ENCODE peak calls at places on chromosomes 11 and 22, in six cellular contexts. W, N, I, J, K and P are unnamed samples.

GRCh38 chr22:50470491-50470890 is 4.3 kb downstream of the SBF1 start:
- DNase-seq in I (no peak), W (no peak), J (peak; percentile 93), N (no peak), K (no peak), P (peak; percentile 34)

GRCh38 chr22:47786650-47787290 is 1024.3 kb downstream of the TBC1D22A start:
- DNase-seq in W (no peak), I (no peak), K (no peak), J (no peak), N (no peak), P (no peak)

GRCh38 chr11:27013741-27014415 is 20.0 kb downstream of the FIBIN start:
- DNase-seq in W (no peak), N (no peak), K (no peak), J (no peak), I (no peak), P (no peak)

GRCh38 chr11:66976048-66976467 is 954 bp downstream of the C11orf86 start:
- DNase-seq in I (peak; percentile 58), W (no peak), K (no peak), N (no peak), J (peak; percentile 29), P (peak; percentile 40)

GRCh38 chr11:65685981-65686380 is 23.3 kb upstream of the RELA start:
- DNase-seq in I (no peak), K (no peak), N (no peak), W (no peak), J (no peak), P (no peak)

GRCh38 chr11:34583818-34584217 is 37.1 kb upstream of the EHF start:
- DNase-seq in I (no peak), N (no peak), K (no peak), W (no peak), J (no peak), P (no peak)

GRCh38 chr11:68825603-68826002 is 16.1 kb downstream of the CPT1A start:
- DNase-seq in W (no peak), N (peak; percentile 67), I (peak; percentile 77), K (peak; percentile 73), J (peak; percentile 20), P (peak; percentile 79)

GRCh38 chr11:67280341-67280790 is 8.7 kb upstream of the ANKRD13D start:
- DNase-seq in N (no peak), W (no peak), I (no peak), J (no peak), K (peak; percentile 59), P (no peak)

GRCh38 chr11:20544536-20545237 is 54.7 kb upstream of the SLC6A5 start:
- DNase-seq in K (no peak), J (no peak), W (no peak), N (no peak), I (no peak), P (no peak)

GRCh38 chr11:1889527-1889930 is 2.2 kb downstream of the PRR33 start:
- DNase-seq in I (no peak), W (no peak), J (no peak), K (no peak), N (peak; percentile 25), P (no peak)

GRCh38 chr11:65434667-65435179 is 12.1 kb downstream of the NEAT1 start:
- DNase-seq in I (no peak), K (no peak), J (no peak), W (peak; percentile 48), N (no peak), P (no peak)

GRCh38 chr11:128508785-128509518 is 78.4 kb downstream of the ETS1 start:
- DNase-seq in W (peak; percentile 85), N (no peak), J (no peak), K (no peak), I (no peak), P (peak; percentile 47)

GRCh38 chr11:109798521-109798920 is 294.7 kb upstream of the ZC3H12C start:
- DNase-seq in N (no peak), J (no peak), W (no peak), K (no peak), I (no peak), P (no peak)

GRCh38 chr11:125952973-125953372 is 7.1 kb downstream of the VSIG10L2 start:
- DNase-seq in N (peak; percentile 45), I (no peak), K (peak; percentile 76), W (peak; percentile 15), J (no peak), P (no peak)

GRCh38 chr11:112656772-112657428 is 304.3 kb upstream of the NCAM1 start:
- DNase-seq in W (peak; percentile 88), K (no peak), J (no peak), I (no peak), N (no peak), P (no peak)

GRCh38 chr11:47905358-47906059 is 57.4 kb upstream of the NUP160 start:
- DNase-seq in W (no peak), K (no peak), I (no peak), N (no peak), J (peak; percentile 39), P (no peak)

GRCh38 chr11:11948242-11948947 is 60.0 kb downstream of the DKK3 start:
- DNase-seq in I (no peak), W (no peak), K (no peak), N (no peak), J (no peak), P (no peak)

GRCh38 chr11:32555885-32556284 is 27.7 kb upstream of the EIF3M start:
- DNase-seq in N (no peak), I (no peak), K (no peak), W (no peak), J (no peak), P (no peak)

GRCh38 chr11:60987577-60988277 is 16.2 kb downstream of the CD6 start:
- DNase-seq in I (no peak), W (no peak), N (no peak), J (no peak), K (no peak), P (peak; percentile 84)
- TF ChIP-seq CTCF in I (no peak), W (no peak), N (no peak), J (no peak), K (no peak), P (no peak)

GRCh38 chr11:13016415-13016814 is 7.3 kb downstream of the RASSF10 start:
- DNase-seq in W (no peak), N (no peak), K (no peak), I (peak; percentile 38), J (no peak), P (no peak)
- TF ChIP-seq CTCF in W (no peak), N (no peak), K (no peak), I (no peak), J (no peak), P (no peak)

GRCh38 chr11:40130427-40130826 is 1329.0 kb downstream of the LRRC4C start:
- DNase-seq in I (no peak), W (no peak), J (no peak), K (no peak), N (no peak), P (no peak)

GRCh38 chr11:40129276-40129675 is 1330.2 kb downstream of the LRRC4C start:
- DNase-seq in W (no peak), I (no peak), N (no peak), J (no peak), K (no peak), P (no peak)

DNA sequence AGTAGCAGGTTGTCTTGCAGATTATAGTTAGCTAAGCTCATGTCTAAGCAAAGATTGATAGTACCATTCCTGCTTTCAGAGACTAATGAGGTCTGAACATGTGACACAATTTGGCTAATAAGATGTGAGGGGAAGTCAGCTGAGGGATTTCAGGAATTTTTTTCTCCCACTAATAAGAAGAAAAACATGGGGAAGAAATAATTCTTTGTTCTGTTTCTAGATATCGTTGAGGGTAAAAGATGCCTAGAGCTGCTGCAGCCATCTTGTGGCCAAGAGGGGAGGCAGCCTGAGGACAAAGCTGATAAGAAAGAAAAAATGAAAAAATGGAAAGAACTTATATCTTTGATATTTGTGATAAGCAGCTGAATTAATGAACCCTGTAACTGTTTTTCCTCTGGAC is 1334.4 kb downstream of the LRRC4C start:
- DNase-seq in W (no peak), K (no peak), N (no peak), J (no peak), I (no peak), P (no peak)
- TF ChIP-seq CTCF in W (no peak), K (peak; percentile 31), N (no peak), J (peak; percentile 26), I (no peak), P (no peak)

DNA sequence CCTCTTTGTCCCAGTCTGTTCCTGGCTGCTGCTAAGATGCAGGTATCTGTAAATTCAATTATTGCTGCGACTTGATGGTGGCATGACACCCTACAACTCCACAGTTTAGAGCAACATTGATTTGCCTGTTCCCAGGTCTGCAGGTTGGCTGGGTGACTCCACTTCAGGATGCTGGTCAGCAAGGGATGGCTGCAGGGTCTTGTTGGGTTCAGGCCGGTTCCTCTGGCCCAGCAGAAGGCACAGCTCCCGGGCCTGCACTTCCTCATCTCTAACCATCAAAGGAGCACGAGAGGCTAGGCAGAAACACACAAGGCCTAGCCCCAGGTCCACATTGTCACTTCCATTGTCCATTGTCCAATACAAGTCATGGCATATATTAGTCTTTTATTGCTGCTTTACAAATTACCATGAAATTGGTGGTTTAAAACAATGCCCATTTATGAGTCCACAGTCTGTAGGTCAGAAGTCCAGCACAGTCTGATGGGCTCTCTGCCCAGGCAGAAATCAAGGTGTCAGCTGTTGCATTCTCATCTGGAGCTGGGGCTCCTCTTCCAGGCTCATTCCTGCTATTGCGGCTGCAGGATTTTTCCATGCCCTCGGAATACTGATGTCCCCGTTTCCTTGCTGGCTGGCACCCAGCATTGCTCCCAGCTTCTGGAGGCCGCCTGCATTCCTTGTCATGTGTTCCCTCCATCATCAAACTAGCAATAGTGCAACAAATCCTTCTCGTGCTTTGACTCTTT is 96.6 kb upstream of the LMO1 start:
- DNase-seq in K (peak; percentile 36), N (peak; percentile 67), W (no peak), I (no peak), J (no peak), P (no peak)
- TF ChIP-seq CTCF in K (no peak), N (no peak), W (no peak), I (no peak), J (no peak), P (no peak)

DNA sequence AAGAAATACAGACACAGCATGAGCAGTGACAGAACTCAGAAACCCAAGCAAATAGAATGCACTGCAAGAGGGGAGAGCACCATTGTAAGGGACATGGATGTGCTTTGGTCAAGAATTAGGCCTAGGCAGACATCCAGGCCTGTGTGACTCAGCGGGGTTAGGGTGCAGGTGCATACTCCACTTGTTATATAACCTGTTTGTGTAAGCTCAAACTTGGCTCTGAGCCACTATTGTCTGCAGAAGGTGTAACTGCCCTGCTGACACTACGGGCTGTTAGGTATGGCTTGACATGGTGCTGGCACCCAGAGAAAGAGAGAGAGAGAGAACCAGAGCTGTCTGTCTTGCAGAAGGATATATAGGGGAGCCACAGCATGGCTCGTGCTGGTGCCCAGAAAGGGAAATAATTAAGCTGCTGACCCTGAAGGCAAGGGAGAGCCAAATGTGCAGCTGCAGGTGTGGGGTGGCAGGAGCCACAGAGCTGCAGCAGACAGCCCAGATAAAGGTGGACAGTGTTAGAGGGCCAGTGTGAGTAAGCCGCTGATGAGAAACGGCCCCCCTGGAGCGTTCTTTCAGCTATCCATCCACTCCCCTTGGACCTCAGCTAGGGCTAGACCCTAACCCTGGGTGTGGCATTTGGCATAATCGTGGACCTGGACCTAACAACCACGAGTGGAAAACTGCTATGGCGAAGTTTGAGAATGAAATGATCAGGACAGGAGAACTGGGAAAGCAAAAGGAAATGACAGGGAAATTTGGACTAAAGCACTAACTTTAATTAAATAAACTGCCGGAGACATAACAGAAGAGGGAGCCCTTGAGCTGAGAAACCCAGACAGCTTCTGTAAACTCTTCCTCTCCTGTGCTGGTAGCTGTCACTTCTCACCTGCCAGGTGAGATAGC is 253.0 kb upstream of the CCDC179 start:
- DNase-seq in J (peak; percentile 34), N (peak; percentile 73), W (peak; percentile 48), I (peak; percentile 73), K (no peak), P (peak; percentile 26)
- TF ChIP-seq CTCF in J (peak; percentile 81), N (no peak), W (peak; percentile 57), I (peak; percentile 20), K (peak; percentile 39), P (peak; percentile 61)